ENCODE peak calls at places on chromosomes 3 and 15, in seven cellular contexts. Y, L, M, N, S, X and J are unnamed samples.

GRCh38 chr15:52523192-52523591 is 5.5 kb downstream of the MYO5A start:
- DNase-seq in M (no peak), Y (peak; percentile 82), X (no peak), N (peak; percentile 50), L (no peak), S (no peak), J (no peak)

GRCh38 chr3:197204729-197205128 is 93.7 kb downstream of the DLG1 start:
- DNase-seq in S (no peak), M (no peak), L (no peak), Y (no peak), N (no peak), X (no peak), J (no peak)

GRCh38 chr3:5791558-5791957 is 604.1 kb downstream of the EDEM1 start:
- DNase-seq in X (no peak), M (no peak), N (no peak), S (no peak), Y (peak; percentile 3), L (no peak), J (no peak)

GRCh38 chr3:20924646-20925395 is 738.8 kb upstream of the SGO1 start:
- DNase-seq in N (no peak), X (no peak), M (no peak), S (no peak), Y (no peak), L (no peak), J (no peak)

GRCh38 chr3:195224156-195224979 is 46.6 kb downstream of the XXYLT1 start:
- DNase-seq in N (no peak), M (no peak), X (no peak), S (peak; percentile 34), Y (no peak), L (no peak), J (peak; percentile 4)

GRCh38 chr3:49124991-49125670 is 4.5 kb upstream of the USP19 start:
- DNase-seq in L (no peak), S (no peak), X (no peak), Y (no peak), N (no peak), M (no peak), J (no peak)

GRCh38 chr3:37118163-37118562 is 56.2 kb downstream of the LRRFIP2 start:
- DNase-seq in X (no peak), S (no peak), Y (no peak), M (no peak), N (no peak), L (no peak), J (no peak)

GRCh38 chr3:184659797-184660301 is 52.0 kb downstream of the MAGEF1 start:
- DNase-seq in N (no peak), S (peak; percentile 62), Y (peak; percentile 4), X (no peak), M (no peak), L (no peak), J (no peak)

GRCh38 chr3:25438791-25439555 is 10.9 kb downstream of the RARB start:
- DNase-seq in S (no peak), Y (peak; percentile 45), X (no peak), M (no peak), L (no peak), N (no peak), J (no peak)

GRCh38 chr15:58407786-58408185 is 24.0 kb upstream of the LIPC start:
- DNase-seq in L (no peak), X (no peak), S (no peak), Y (no peak), M (no peak), N (no peak), J (no peak)

GRCh38 chr3:14730703-14731102 is 55.8 kb downstream of the C3orf20 start:
- DNase-seq in X (no peak), Y (no peak), N (no peak), S (no peak), L (no peak), M (no peak), J (no peak)

GRCh38 chr15:77091072-77091471 is 20.2 kb upstream of the TSPAN3 start:
- DNase-seq in L (no peak), S (no peak), N (no peak), M (no peak), X (no peak), Y (no peak), J (no peak)

GRCh38 chr3:124119056-124119721 is 127.3 kb upstream of the ROPN1 start:
- DNase-seq in S (no peak), L (no peak), M (no peak), Y (peak; percentile 74), N (peak; percentile 70), X (no peak), J (no peak)

GRCh38 chr15:82663186-82663600 is 16.0 kb upstream of the CPEB1 start:
- DNase-seq in M (no peak), S (peak; percentile 62), Y (peak; percentile 50), N (no peak), L (peak; percentile 66), X (peak; percentile 85), J (no peak)

GRCh38 chr3:138862924-138863775 is 28.4 kb upstream of the PIK3CB start:
- DNase-seq in M (no peak), X (no peak), Y (peak; percentile 70), S (no peak), L (no peak), N (peak; percentile 45), J (no peak)

GRCh38 chr15:49370782-49371181 is 52.3 kb upstream of the FGF7 start:
- DNase-seq in N (no peak), L (no peak), M (no peak), Y (peak; percentile 70), S (no peak), X (no peak), J (no peak)

GRCh38 chr3:155363690-155364070 is 70.2 kb upstream of the STRIT1 start:
- DNase-seq in N (no peak), L (no peak), S (no peak), Y (no peak), M (no peak), X (no peak), J (no peak)

GRCh38 chr3:15713364-15713763 is 84.4 kb downstream of the ANKRD28 start:
- DNase-seq in M (peak; percentile 41), X (no peak), S (no peak), L (peak; percentile 13), Y (no peak), N (no peak), J (no peak)

GRCh38 chr15:48683991-48684765 is 38.7 kb upstream of the FBN1 start:
- DNase-seq in S (no peak), L (no peak), M (no peak), N (no peak), Y (no peak), X (no peak), J (no peak)

GRCh38 chr3:62097121-62097520 is 276.2 kb downstream of the FEZF2 start:
- DNase-seq in X (no peak), S (no peak), M (no peak), N (no peak), L (no peak), Y (no peak), J (no peak)

GRCh38 chr15:26870346-26870745 is 3.5 kb downstream of the GABRA5 start:
- DNase-seq in L (no peak), X (no peak), Y (no peak), M (no peak), S (no peak), N (no peak), J (no peak)

GRCh38 chr3:128415773-128416577 is 50.7 kb downstream of the DNAJB8 start:
- DNase-seq in N (no peak), X (no peak), S (no peak), M (no peak), L (no peak), Y (no peak), J (no peak)

GRCh38 chr15:27714675-27715074 is 384.4 kb downstream of the OCA2 start:
- DNase-seq in N (no peak), L (no peak), S (no peak), M (no peak), Y (no peak), X (no peak), J (no peak)

GRCh38 chr3:17412950-17413530 is 329.4 kb downstream of the TBC1D5 start:
- DNase-seq in N (peak; percentile 32), M (peak; percentile 10), L (peak; percentile 49), Y (peak; percentile 78), S (no peak), X (no peak), J (no peak)

GRCh38 chr3:11548721-11549131 is 95.0 kb downstream of the VGLL4 start:
- DNase-seq in N (no peak), L (no peak), S (no peak), Y (peak; percentile 85), X (no peak), M (no peak), J (no peak)